ENCODE peak calls at places on chromosomes 1 and 21, in four cellular contexts. One of them, this sample, is unnamed.

GRCh38 chr1:233281711-233282581 is 13.6 kb downstream of the PCNX2 start:
- DNase-seq in astrocyte: peak
- DNase-seq in ovary: no peak
- DNase-seq in astrocyte of the cerebellum: peak
- DNase-seq in this sample: no peak

GRCh38 chr1:22745675-22746585 is 35.3 kb downstream of the EPHB2 start:
- DNase-seq in astrocyte: peak
- DNase-seq in ovary: no peak
- DNase-seq in astrocyte of the cerebellum: no peak
- DNase-seq in this sample: no peak

GRCh38 chr1:180854456-180854855 is 58.2 kb upstream of the KIAA1614 start:
- DNase-seq in astrocyte: peak
- DNase-seq in ovary: no peak
- DNase-seq in astrocyte of the cerebellum: no peak
- DNase-seq in this sample: no peak

GRCh38 chr1:205056188-205056611 is 13.2 kb downstream of the CNTN2 start:
- DNase-seq in astrocyte: no peak
- DNase-seq in ovary: no peak
- DNase-seq in astrocyte of the cerebellum: no peak
- DNase-seq in this sample: no peak

GRCh38 chr1:186670279-186670964 is 9.8 kb downstream of the PTGS2 start:
- DNase-seq in astrocyte: no peak
- DNase-seq in ovary: no peak
- DNase-seq in astrocyte of the cerebellum: no peak
- DNase-seq in this sample: no peak

GRCh38 chr1:25703041-25703440 is 86.5 kb downstream of the MAN1C1 start:
- DNase-seq in astrocyte: no peak
- DNase-seq in ovary: no peak
- DNase-seq in astrocyte of the cerebellum: no peak
- DNase-seq in this sample: no peak

GRCh38 chr1:57512386-57512785 is 88.5 kb upstream of the DAB1 start:
- DNase-seq in astrocyte: no peak
- DNase-seq in ovary: no peak
- DNase-seq in astrocyte of the cerebellum: no peak
- DNase-seq in this sample: no peak

GRCh38 chr1:174160109-174160473 is 771 bp downstream of the RABGAP1L start:
- DNase-seq in astrocyte: no peak
- DNase-seq in ovary: peak
- DNase-seq in astrocyte of the cerebellum: no peak
- DNase-seq in this sample: peak

GRCh38 chr1:41317356-41317755 is 43.9 kb upstream of the FOXO6 start:
- DNase-seq in astrocyte: no peak
- DNase-seq in ovary: no peak
- DNase-seq in astrocyte of the cerebellum: no peak
- DNase-seq in this sample: no peak

GRCh38 chr1:30816211-30817082 is 58.9 kb upstream of the LAPTM5 start:
- DNase-seq in astrocyte: peak
- DNase-seq in ovary: peak
- DNase-seq in astrocyte of the cerebellum: peak
- DNase-seq in this sample: no peak

GRCh38 chr1:150881331-150882070 is 5.1 kb upstream of the ARNT start:
- DNase-seq in astrocyte: peak
- DNase-seq in ovary: no peak
- DNase-seq in astrocyte of the cerebellum: peak
- DNase-seq in this sample: peak

GRCh38 chr21:31124005-31124404 is 85.7 kb upstream of the KRTAP19-8 start:
- DNase-seq in astrocyte: no peak
- DNase-seq in ovary: no peak
- DNase-seq in astrocyte of the cerebellum: no peak
- DNase-seq in this sample: no peak

GRCh38 chr1:6489799-6490180 is 1.7 kb downstream of the PLEKHG5 start:
- DNase-seq in astrocyte: peak
- DNase-seq in ovary: peak
- DNase-seq in astrocyte of the cerebellum: peak
- DNase-seq in this sample: peak

GRCh38 chr1:88661951-88662664 is 22.0 kb upstream of the PKN2 start:
- DNase-seq in astrocyte: no peak
- DNase-seq in ovary: no peak
- DNase-seq in astrocyte of the cerebellum: no peak
- DNase-seq in this sample: no peak

GRCh38 chr1:106924360-106924759 is 132.1 kb upstream of the PRMT6 start:
- DNase-seq in astrocyte: peak
- DNase-seq in ovary: no peak
- DNase-seq in astrocyte of the cerebellum: peak
- DNase-seq in this sample: no peak

GRCh38 chr1:196155586-196155985 is 452.7 kb downstream of the KCNT2 start:
- DNase-seq in astrocyte: no peak
- DNase-seq in ovary: no peak
- DNase-seq in astrocyte of the cerebellum: no peak
- DNase-seq in this sample: no peak

GRCh38 chr1:66705100-66705499 is 47.2 kb upstream of the DYNLT5 start:
- DNase-seq in astrocyte: no peak
- DNase-seq in ovary: no peak
- DNase-seq in astrocyte of the cerebellum: peak
- DNase-seq in this sample: no peak

GRCh38 chr1:52403566-52404115 is 582 bp downstream of the ORC1 start:
- DNase-seq in astrocyte: peak
- DNase-seq in ovary: no peak
- DNase-seq in astrocyte of the cerebellum: peak
- DNase-seq in this sample: no peak

GRCh38 chr1:223156343-223156742 is 13.3 kb upstream of the TLR5 start:
- DNase-seq in astrocyte: no peak
- DNase-seq in ovary: no peak
- DNase-seq in astrocyte of the cerebellum: no peak
- DNase-seq in this sample: no peak

GRCh38 chr1:181849071-181849470 is 212.4 kb downstream of the ZNF648 start:
- DNase-seq in astrocyte: no peak
- DNase-seq in ovary: no peak
- DNase-seq in astrocyte of the cerebellum: no peak
- DNase-seq in this sample: no peak

GRCh38 chr1:160584784-160585183 is 5.5 kb upstream of the CD84 start:
- DNase-seq in astrocyte: no peak
- DNase-seq in ovary: no peak
- DNase-seq in astrocyte of the cerebellum: no peak
- DNase-seq in this sample: no peak

GRCh38 chr1:185448591-185449186 is 131.6 kb upstream of the IVNS1ABP start:
- DNase-seq in astrocyte: peak
- DNase-seq in ovary: no peak
- DNase-seq in astrocyte of the cerebellum: no peak
- DNase-seq in this sample: no peak

GRCh38 chr21:42837421-42838211 is 41.7 kb downstream of the WDR4 start:
- DNase-seq in astrocyte: no peak
- DNase-seq in ovary: peak
- DNase-seq in astrocyte of the cerebellum: no peak
- DNase-seq in this sample: no peak

GRCh38 chr1:160997323-160998038 is 23.5 kb downstream of the F11R start:
- DNase-seq in astrocyte: peak
- DNase-seq in ovary: peak
- DNase-seq in astrocyte of the cerebellum: peak
- DNase-seq in this sample: peak

GRCh38 chr1:167457936-167458584 is 60.3 kb downstream of the CD247 start:
- DNase-seq in astrocyte: no peak
- DNase-seq in ovary: no peak
- DNase-seq in astrocyte of the cerebellum: no peak
- DNase-seq in this sample: no peak

GRCh38 chr1:244046907-244047738 is 4.0 kb upstream of the ZBTB18 start:
- DNase-seq in astrocyte: peak
- DNase-seq in ovary: no peak
- DNase-seq in astrocyte of the cerebellum: no peak
- DNase-seq in this sample: no peak

GRCh38 chr1:71276466-71276865 is 195.6 kb upstream of the ZRANB2 start:
- DNase-seq in astrocyte: no peak
- DNase-seq in ovary: no peak
- DNase-seq in astrocyte of the cerebellum: no peak
- DNase-seq in this sample: no peak

GRCh38 chr21:23507501-23507900 is 2099.8 kb downstream of the MRPL39 start:
- DNase-seq in astrocyte: no peak
- DNase-seq in ovary: no peak
- DNase-seq in astrocyte of the cerebellum: no peak
- DNase-seq in this sample: no peak
- TF ChIP-seq CTCF in astrocyte: no peak
- TF ChIP-seq CTCF in ovary: no peak
- TF ChIP-seq CTCF in astrocyte of the cerebellum: no peak
- TF ChIP-seq CTCF in this sample: no peak

DNA sequence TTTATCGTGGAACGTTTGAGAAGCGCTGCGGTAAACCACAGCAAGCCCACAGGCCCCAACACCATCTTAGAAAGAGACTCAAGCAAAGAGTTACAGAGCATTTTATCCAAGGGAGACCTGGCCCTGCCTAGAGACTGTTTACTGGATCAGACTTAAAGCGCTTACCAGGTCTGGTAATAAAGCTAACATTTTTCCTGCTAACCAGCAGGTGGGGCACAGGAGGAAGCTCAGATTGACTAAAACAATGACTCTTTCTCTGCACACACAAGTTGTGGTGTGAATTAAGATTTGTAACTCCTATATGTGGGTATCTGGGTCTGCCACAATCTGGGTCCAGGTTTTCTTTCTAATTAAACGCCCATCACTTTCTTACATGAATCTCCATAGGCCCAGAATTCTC is 136.5 kb upstream of the ETS2 start:
- DNase-seq in astrocyte: peak
- DNase-seq in ovary: no peak
- DNase-seq in astrocyte of the cerebellum: peak
- DNase-seq in this sample: no peak
- TF ChIP-seq CTCF in astrocyte: peak
- TF ChIP-seq CTCF in ovary: no peak
- TF ChIP-seq CTCF in astrocyte of the cerebellum: peak
- TF ChIP-seq CTCF in this sample: peak

GRCh38 chr1:24553931-24554330 is 2.0 kb upstream of the NCMAP start:
- DNase-seq in astrocyte: no peak
- DNase-seq in ovary: no peak
- DNase-seq in astrocyte of the cerebellum: no peak
- DNase-seq in this sample: peak

GRCh38 chr1:24557220-24557619 is 1.3 kb downstream of the NCMAP start:
- DNase-seq in astrocyte: no peak
- DNase-seq in ovary: no peak
- DNase-seq in astrocyte of the cerebellum: no peak
- DNase-seq in this sample: no peak

GRCh38 chr1:24554714-24555113 is 1.2 kb upstream of the NCMAP start:
- DNase-seq in astrocyte: no peak
- DNase-seq in ovary: no peak
- DNase-seq in astrocyte of the cerebellum: no peak
- DNase-seq in this sample: no peak

GRCh38 chr1:24556414-24556795 is 518 bp downstream of the NCMAP start:
- DNase-seq in astrocyte: no peak
- DNase-seq in ovary: no peak
- DNase-seq in astrocyte of the cerebellum: no peak
- DNase-seq in this sample: peak

DNA sequence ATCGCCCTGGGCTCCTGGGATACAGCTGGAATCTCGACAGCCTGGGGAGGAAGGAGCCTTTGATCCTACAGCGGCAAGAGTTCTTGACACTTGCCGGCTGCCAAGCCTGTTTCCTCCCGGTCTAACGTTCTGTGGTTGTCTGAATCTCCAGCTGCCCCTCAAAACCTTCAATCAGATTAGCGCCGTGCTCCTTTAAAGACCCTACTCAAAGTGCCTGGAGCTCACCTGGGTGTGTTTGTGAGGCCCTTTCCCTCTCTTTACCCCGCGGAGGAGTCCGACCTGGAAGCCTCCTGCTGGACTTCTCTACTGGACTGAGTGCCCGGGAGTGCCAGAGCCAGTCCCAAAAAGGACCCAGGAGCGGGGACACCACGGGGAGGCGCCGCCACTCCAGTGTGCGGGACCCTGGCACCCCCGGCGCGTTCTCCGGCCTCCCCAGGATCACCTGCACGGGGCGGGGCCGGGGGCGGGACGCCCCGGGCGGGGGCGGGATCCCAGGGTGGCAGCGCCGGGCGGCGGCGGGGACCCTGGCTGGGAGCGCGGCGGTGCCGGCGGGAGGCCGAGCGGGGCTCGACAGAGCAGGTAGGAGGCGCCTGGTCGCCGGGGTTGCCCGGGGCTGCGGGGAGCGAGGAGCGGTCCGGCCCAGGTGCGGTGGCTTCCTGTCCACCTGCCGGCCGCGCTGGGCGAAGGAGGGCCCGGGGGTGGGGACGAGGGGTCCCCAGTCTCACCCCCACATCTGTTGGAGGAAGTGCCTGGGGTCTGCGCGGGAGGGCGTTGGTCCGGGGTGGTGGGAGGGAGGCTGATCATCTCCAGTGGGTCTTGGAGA is at the start of gene NCMAP:
- DNase-seq in astrocyte: no peak
- DNase-seq in ovary: no peak
- DNase-seq in astrocyte of the cerebellum: no peak
- DNase-seq in this sample: peak
- TF ChIP-seq CTCF in astrocyte: no peak
- TF ChIP-seq CTCF in ovary: no peak
- TF ChIP-seq CTCF in astrocyte of the cerebellum: no peak
- TF ChIP-seq CTCF in this sample: no peak

GRCh38 chr1:220529530-220529920 is 1.6 kb downstream of the MARK1 start:
- DNase-seq in astrocyte: no peak
- DNase-seq in ovary: no peak
- DNase-seq in astrocyte of the cerebellum: no peak
- DNase-seq in this sample: no peak

GRCh38 chr1:220528679-220529529 is 968 bp downstream of the MARK1 start:
- DNase-seq in astrocyte: no peak
- DNase-seq in ovary: peak
- DNase-seq in astrocyte of the cerebellum: no peak
- DNase-seq in this sample: peak

GRCh38 chr1:220527279-220528048 is 472 bp upstream of the MARK1 start:
- DNase-seq in astrocyte: peak
- DNase-seq in ovary: no peak
- DNase-seq in astrocyte of the cerebellum: no peak
- DNase-seq in this sample: peak

GRCh38 chr1:220528049-220528678 is at the start of gene MARK1:
- DNase-seq in astrocyte: peak
- DNase-seq in ovary: peak
- DNase-seq in astrocyte of the cerebellum: no peak
- DNase-seq in this sample: peak

GRCh38 chr1:220526294-220526693 is 1.6 kb upstream of the MARK1 start:
- DNase-seq in astrocyte: no peak
- DNase-seq in ovary: no peak
- DNase-seq in astrocyte of the cerebellum: no peak
- DNase-seq in this sample: no peak
- TF ChIP-seq CTCF in astrocyte: peak
- TF ChIP-seq CTCF in ovary: no peak
- TF ChIP-seq CTCF in astrocyte of the cerebellum: peak
- TF ChIP-seq CTCF in this sample: no peak

GRCh38 chr1:46991083-46991923 is 32.2 kb upstream of the CYP4X1 start:
- DNase-seq in astrocyte: no peak
- DNase-seq in ovary: no peak
- DNase-seq in astrocyte of the cerebellum: no peak
- DNase-seq in this sample: no peak
- TF ChIP-seq CTCF in astrocyte: no peak
- TF ChIP-seq CTCF in ovary: no peak
- TF ChIP-seq CTCF in astrocyte of the cerebellum: peak
- TF ChIP-seq CTCF in this sample: peak

GRCh38 chr1:115107501-115108260 is 18.4 kb upstream of the TSPAN2 start:
- DNase-seq in astrocyte: peak
- DNase-seq in ovary: no peak
- DNase-seq in astrocyte of the cerebellum: no peak
- DNase-seq in this sample: no peak
- TF ChIP-seq CTCF in astrocyte: no peak
- TF ChIP-seq CTCF in ovary: no peak
- TF ChIP-seq CTCF in astrocyte of the cerebellum: no peak
- TF ChIP-seq CTCF in this sample: no peak